ENCODE peak calls at places on chromosomes 3 and 15, in ten cellular contexts. O is RPMI7951, J is SW 1271, V is thoracic aorta, F is AG08396, X is foreskin fibroblast, B is iris pigment epithelial cell, L is GM12891, K is stomach, U is NCI-H1092. S is an unnamed sample.

GRCh38 chr3:112640333-112640863 is 545 bp downstream of the CCDC80 start:
- DNase-seq in F (peak; percentile 56), J (no peak), B (peak; percentile 97), L (no peak), X (peak; percentile 85), U (no peak), O (peak; percentile 68), V (no peak), K (no peak), S (no peak)

GRCh38 chr3:69081583-69082262 is 1.6 kb upstream of the UBA3 start:
- DNase-seq in K (no peak), J (no peak), O (peak; percentile 72), V (no peak), F (no peak), X (no peak), L (no peak), U (no peak), B (peak; percentile 86), S (no peak)

GRCh38 chr15:81939604-81940440 is 106.0 kb downstream of the MEX3B start:
- DNase-seq in F (peak; percentile 12), K (no peak), U (no peak), J (no peak), V (no peak), O (peak; percentile 54), B (peak; percentile 64), X (peak; percentile 24), L (peak; percentile 22), S (no peak)

GRCh38 chr15:25783607-25784131 is 79.5 kb downstream of the ATP10A start:
- DNase-seq in X (no peak), V (no peak), U (no peak), L (no peak), F (peak; percentile 35), K (no peak), B (no peak), J (no peak), O (no peak), S (peak; percentile 48)

GRCh38 chr3:112002458-112002971 is 3.8 kb downstream of the TAGLN3 start:
- DNase-seq in K (no peak), B (peak; percentile 41), V (no peak), U (no peak), L (no peak), X (peak; percentile 38), J (no peak), O (peak; percentile 17), F (no peak), S (no peak)

GRCh38 chr3:51340311-51340829 is 44.7 kb upstream of the MANF start:
- DNase-seq in V (no peak), U (no peak), F (peak; percentile 75), J (no peak), L (no peak), O (peak; percentile 95), X (peak; percentile 87), B (peak; percentile 93), K (no peak), S (no peak)

GRCh38 chr15:81531141-81531592 is 157.2 kb upstream of the TMC3 start:
- DNase-seq in K (no peak), J (no peak), B (peak; percentile 47), X (no peak), F (no peak), U (no peak), V (no peak), O (peak; percentile 54), L (no peak), S (no peak)

GRCh38 chr15:78739996-78740903 is 71.0 kb downstream of the ADAMTS7 start:
- DNase-seq in X (no peak), L (no peak), J (no peak), V (no peak), U (no peak), K (peak; percentile 78), F (no peak), O (peak; percentile 33), B (peak; percentile 28), S (no peak)

GRCh38 chr15:71444866-71445590 is 329.8 kb downstream of the THSD4 start:
- DNase-seq in K (no peak), B (peak; percentile 81), V (no peak), L (no peak), F (no peak), X (peak; percentile 53), O (peak; percentile 65), J (no peak), U (no peak), S (no peak)

GRCh38 chr3:55202320-55202719 is 274.5 kb upstream of the LRTM1 start:
- DNase-seq in V (no peak), J (no peak), F (peak; percentile 52), O (peak; percentile 93), K (no peak), U (no peak), L (no peak), B (peak; percentile 86), X (peak; percentile 80), S (no peak)

GRCh38 chr3:188590556-188590955 is 436.6 kb downstream of the LPP start:
- DNase-seq in U (no peak), X (no peak), V (no peak), J (no peak), F (no peak), K (no peak), O (no peak), B (no peak), L (no peak), S (no peak)